ENCODE peak calls at places on chromosomes 7 and 10, in five cellular contexts. H is thyroid gland, Z is left lung, B is BE2C, V is lower lobe of right lung. A is an unnamed sample.

GRCh38 chr10:988667-989545 is 672 bp downstream of the GTPBP4 start:
- DNase-seq in B (no peak), H (no peak), Z (no peak), V (no peak), A (no peak)

GRCh38 chr10:109062371-109062770 is 860.9 kb downstream of the XPNPEP1 start:
- DNase-seq in V (no peak), B (peak; percentile 20), H (no peak), Z (no peak), A (no peak)

GRCh38 chr7:28573059-28573553 is 160.8 kb downstream of the CREB5 start:
- DNase-seq in B (peak; percentile 41), Z (no peak), V (no peak), H (peak; percentile 36), A (peak; percentile 64)

GRCh38 chr10:51269816-51270215 is 195.5 kb downstream of the PRKG1 start:
- DNase-seq in H (no peak), V (no peak), B (no peak), Z (no peak), A (no peak)

GRCh38 chr7:2038876-2039728 is 193.6 kb downstream of the MAD1L1 start:
- DNase-seq in Z (peak; percentile 12), B (peak; percentile 3), V (peak; percentile 15), H (no peak), A (no peak)

GRCh38 chr10:78286186-78286585 is 252.5 kb downstream of the RPS24 start:
- DNase-seq in B (peak; percentile 67), V (no peak), Z (no peak), H (no peak), A (no peak)

GRCh38 chr7:1459930-1460756 is 873 bp upstream of the MICALL2 start:
- DNase-seq in V (peak; percentile 65), B (no peak), Z (no peak), H (peak; percentile 50), A (no peak)

GRCh38 chr7:18590744-18591340 is 95.3 kb downstream of the HDAC9 start:
- DNase-seq in B (no peak), H (no peak), V (no peak), Z (no peak), A (no peak)

GRCh38 chr7:158858592-158859503 is 2.5 kb downstream of the DYNC2I1 start:
- DNase-seq in H (no peak), V (no peak), Z (no peak), B (no peak), A (no peak)

GRCh38 chr10:131743190-131744151 is 157.3 kb upstream of the PPP2R2D start:
- DNase-seq in V (no peak), B (no peak), H (no peak), Z (peak; percentile 51), A (no peak)

GRCh38 chr7:128732521-128733277 is 6.5 kb upstream of the CALU start:
- DNase-seq in B (no peak), V (no peak), Z (no peak), H (no peak), A (no peak)

GRCh38 chr7:45203459-45203858 is 45.9 kb downstream of the RAMP3 start:
- DNase-seq in Z (no peak), V (no peak), H (no peak), B (no peak), A (no peak)
- H3K4me3 ChIP-seq in Z (no peak overlapping the region), V (peak overlapping the region; percentile 37), H (no peak overlapping the region), B (no peak overlapping the region), A (no peak overlapping the region)

GRCh38 chr10:36994886-36995285 is 130.5 kb upstream of the ANKRD30A start:
- DNase-seq in Z (no peak), H (no peak), B (no peak), V (no peak), A (no peak)
- H3K9me3 ChIP-seq in Z (peaks cover 6% of the 10 kb centered on the region), H (no peaks in the 10 kb centered on the region), B (no peaks in the 10 kb centered on the region), V (no peaks in the 10 kb centered on the region), A (no peaks in the 10 kb centered on the region)

GRCh38 chr10:3624367-3624766 is 160.6 kb downstream of the KLF6 start:
- DNase-seq in V (no peak), B (no peak), H (no peak), Z (no peak), A (no peak)
- H3K4me3 ChIP-seq in V (no peak overlapping the region), B (no peak overlapping the region), H (no peak overlapping the region), Z (no peak overlapping the region), A (no peak overlapping the region)

DNA sequence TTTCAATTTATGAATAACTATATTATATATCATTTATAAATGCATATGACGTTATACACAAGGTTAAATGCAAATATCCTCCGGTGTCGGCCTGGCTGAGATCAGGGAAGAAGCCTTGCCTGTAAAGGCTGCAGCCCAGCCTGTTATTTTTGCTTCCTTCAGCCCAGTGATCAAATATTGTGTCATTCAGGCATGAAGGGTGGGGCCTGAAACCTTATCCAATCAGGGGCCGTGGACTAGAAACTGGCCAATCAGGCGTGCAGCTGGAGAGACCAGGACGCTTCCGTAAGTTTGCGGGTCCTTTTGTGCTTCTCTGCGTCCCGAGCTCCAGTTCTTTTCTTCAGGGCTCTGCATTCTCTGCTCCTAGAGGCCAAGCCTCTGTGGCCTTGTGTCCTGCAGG is at the start of gene ZNF722:
- DNase-seq in H (no peak), Z (no peak), V (no peak), B (no peak), A (no peak)
- H3K9me3 ChIP-seq in H (no peaks in the 10 kb centered on the region), Z (peaks cover 84% of the 10 kb centered on the region), V (peaks cover 19% of the 10 kb centered on the region), B (peaks cover 2% of the 10 kb centered on the region), A (no peaks in the 10 kb centered on the region)

GRCh38 chr10:15720635-15721310 is 1.1 kb upstream of the ITGA8 start:
- DNase-seq in V (no peak), Z (no peak), B (no peak), H (no peak), A (no peak)
- H3K4me3 ChIP-seq in V (no peak overlapping the region), Z (no peak overlapping the region), B (no peak overlapping the region), H (no peak overlapping the region), A (no peak overlapping the region)

GRCh38 chr10:113965077-113965476 is 78.6 kb upstream of the ADRB1 start:
- DNase-seq in B (no peak), V (no peak), H (no peak), Z (no peak), A (no peak)
- H3K9me3 ChIP-seq in B (no peaks in the 10 kb centered on the region), V (no peaks in the 10 kb centered on the region), H (no peaks in the 10 kb centered on the region), Z (peaks cover 2% of the 10 kb centered on the region), A (no peaks in the 10 kb centered on the region)

DNA sequence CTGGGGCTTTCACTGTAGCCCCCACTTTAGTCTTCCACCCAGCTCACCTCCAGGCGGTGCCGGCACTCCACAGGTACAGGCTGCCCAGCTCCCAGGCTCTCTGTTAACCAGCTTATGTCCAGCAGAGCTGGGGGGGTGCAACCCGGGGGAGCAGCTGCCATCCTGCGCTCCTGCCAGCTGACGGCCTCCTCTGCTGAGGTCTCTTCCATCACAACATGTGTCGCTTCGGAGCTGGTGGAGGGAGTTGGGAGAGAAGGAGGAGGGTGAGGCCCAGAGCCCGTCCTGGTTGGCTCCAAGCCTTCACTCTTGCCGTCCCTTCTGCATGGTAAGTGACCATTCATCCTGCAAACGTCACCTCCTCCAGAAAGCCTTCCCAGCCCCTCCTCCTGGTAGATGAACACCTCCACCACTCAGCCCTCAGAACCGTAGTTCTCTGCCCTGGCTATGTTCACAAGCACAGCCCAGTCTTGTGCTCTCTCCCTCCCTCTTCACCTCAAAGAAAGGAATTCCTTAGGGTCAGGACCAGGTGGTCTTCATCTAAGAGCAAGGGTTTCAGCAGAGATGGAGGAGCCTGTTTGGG is 1.6 kb downstream of the POLM start:
- DNase-seq in H (no peak), B (no peak), Z (peak; percentile 76), V (peak; percentile 41), A (no peak)
- H3K4me3 ChIP-seq in H (no peak overlapping the region), B (no peak overlapping the region), Z (no peak overlapping the region), V (peak overlapping the region; percentile 90), A (peak overlapping the region; percentile 76)

GRCh38 chr7:4134204-4134603 is 547.9 kb upstream of the FOXK1 start:
- DNase-seq in H (no peak), Z (no peak), V (peak; percentile 14), B (no peak), A (peak; percentile 49)

GRCh38 chr7:4131043-4131442 is 551.1 kb upstream of the FOXK1 start:
- DNase-seq in H (no peak), Z (no peak), V (no peak), B (no peak), A (no peak)

GRCh38 chr7:4134631-4135030 is 547.5 kb upstream of the FOXK1 start:
- DNase-seq in V (peak; percentile 39), H (no peak), Z (no peak), B (no peak), A (peak; percentile 35)

GRCh38 chr7:4133491-4134044 is 548.5 kb upstream of the FOXK1 start:
- DNase-seq in V (peak; percentile 11), B (no peak), Z (no peak), H (no peak), A (peak; percentile 31)

DNA sequence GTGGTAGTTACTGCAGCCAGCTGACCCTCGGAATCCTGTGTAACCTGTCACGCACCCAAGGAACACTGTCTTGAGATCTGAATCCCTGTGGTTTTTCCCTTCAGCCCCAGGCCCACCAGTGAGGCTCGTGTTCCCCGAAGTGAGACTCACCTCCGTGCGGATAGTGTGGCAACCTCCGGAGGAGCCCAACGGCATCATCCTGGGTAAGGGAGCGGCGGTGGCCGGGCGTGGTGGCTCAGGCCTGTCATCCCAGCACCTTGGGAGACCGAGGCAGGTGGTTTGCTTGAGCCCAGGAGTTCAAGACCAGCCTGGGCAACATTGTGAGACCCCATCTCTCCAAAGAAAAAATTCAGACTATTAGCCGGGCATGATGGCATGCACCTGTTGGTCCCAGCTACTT is 549.9 kb upstream of the FOXK1 start:
- DNase-seq in Z (no peak), V (no peak), B (no peak), H (no peak), A (no peak)
- H3K9me3 ChIP-seq in Z (no peaks in the 10 kb centered on the region), V (no peaks in the 10 kb centered on the region), B (no peaks in the 10 kb centered on the region), H (no peaks in the 10 kb centered on the region), A (no peaks in the 10 kb centered on the region)

A was measured in pancreas.